ENCODE peak calls at places on chromosomes 2 and 18, in nine cellular contexts. V is MV-4-11, P is AG08395, X is nucleus accumbens, A is NCI-H524, Y is GF-D8, S is amniotic stem cell, W is nephron progenitor cell, L is WTC11. O is an unnamed sample.
A peak's percentile ranks its signal among the peaks of the same experiment; 100 is the strongest.

GRCh38 chr2:128686881-128687550 is 368.3 kb upstream of the HS6ST1 start:
- DNase-seq in X (no peak), L (no peak), S (no peak), Y (no peak), P (no peak), V (no peak), A (no peak), W (no peak), O (no peak)

GRCh38 chr2:101340141-101340541 is 31.6 kb upstream of the RNF149 start:
- DNase-seq in A (no peak), W (no peak), S (no peak), Y (peak; percentile 25), P (no peak), X (no peak), L (no peak), V (peak; percentile 73), O (no peak)

GRCh38 chr2:37802106-37802791 is 122.8 kb upstream of the RMDN2 start:
- DNase-seq in S (no peak), Y (no peak), V (no peak), A (no peak), W (no peak), X (no peak), P (no peak), L (no peak), O (no peak)

GRCh38 chr18:65754121-65754520 is 3.3 kb downstream of the CDH7 start:
- DNase-seq in Y (no peak), X (no peak), S (no peak), A (peak; percentile 50), L (no peak), W (no peak), P (no peak), V (peak; percentile 62), O (no peak)

GRCh38 chr2:207926133-207927076 is 98.9 kb downstream of the PLEKHM3 start:
- DNase-seq in A (peak; percentile 10), S (no peak), Y (no peak), V (peak; percentile 60), W (no peak), X (no peak), L (no peak), P (peak; percentile 86), O (no peak)

GRCh38 chr2:20151116-20151571 is 73.8 kb downstream of the SDC1 start:
- DNase-seq in V (no peak), A (peak; percentile 14), W (peak; percentile 37), X (no peak), L (no peak), P (no peak), S (no peak), Y (no peak), O (no peak)

GRCh38 chr2:231321021-231321420 is 74.5 kb upstream of the B3GNT7 start:
- DNase-seq in S (no peak), V (peak; percentile 60), X (no peak), W (no peak), P (no peak), Y (no peak), A (no peak), L (no peak), O (no peak)

GRCh38 chr18:35577045-35577848 is 4.3 kb upstream of the GALNT1 start:
- DNase-seq in L (no peak), V (no peak), A (no peak), W (no peak), X (no peak), S (no peak), P (no peak), Y (no peak), O (no peak)